ENCODE peak calls at places on chromosomes 1 and 21, in six cellular contexts. U is activated CD8-positive, alpha-beta T cell treated with anti-CD3 and anti-CD28 coated beads for 36 hours; V is fibroblast of the conjunctiva; S is KBM-7; B is EH; Z is NCI-H460. F is an unnamed sample.

GRCh38 chr1:91913018-91913417 is 27.1 kb upstream of the TGFBR3 start:
- DNase-seq in U (no peak), V (no peak), S (no peak), B (no peak), Z (no peak), F (no peak)

GRCh38 chr1:178275083-178275482 is 181.2 kb downstream of the RASAL2 start:
- DNase-seq in U (no peak), V (no peak), S (no peak), B (peak), Z (no peak), F (no peak)

GRCh38 chr1:56516539-56517252 is 62.7 kb downstream of the PLPP3 start:
- DNase-seq in U (no peak), V (peak), S (peak), B (peak), Z (no peak), F (no peak)

GRCh38 chr21:44700101-44701022 is 3.4 kb downstream of the KRTAP10-12 start:
- DNase-seq in U (no peak), V (no peak), S (no peak), B (no peak), Z (no peak), F (no peak)

GRCh38 chr1:218409946-218410510 is 64.9 kb downstream of the TGFB2 start:
- DNase-seq in U (no peak), V (no peak), S (no peak), B (peak), Z (no peak), F (no peak)

GRCh38 chr1:192805832-192806323 is 3.0 kb upstream of the RGS2 start:
- DNase-seq in U (peak), V (peak), S (peak), B (peak), Z (peak), F (no peak)

GRCh38 chr1:97739596-97740103 is 181.2 kb downstream of the DPYD start:
- DNase-seq in U (no peak), V (no peak), S (no peak), B (peak), Z (no peak), F (no peak)

GRCh38 chr1:112410704-112411103 is 14.7 kb downstream of the CTTNBP2NL start:
- DNase-seq in U (no peak), V (no peak), S (no peak), B (no peak), Z (no peak), F (no peak)

GRCh38 chr1:205993068-205993467 is 10.1 kb downstream of the RAB7B start:
- DNase-seq in U (no peak), V (no peak), S (no peak), B (no peak), Z (no peak), F (no peak)

GRCh38 chr1:10322821-10323220 is 76.0 kb upstream of the PGD start:
- DNase-seq in U (no peak), V (no peak), S (no peak), B (no peak), Z (no peak), F (no peak)

GRCh38 chr21:45880097-45881068 is 101.2 kb upstream of the COL6A1 start:
- DNase-seq in U (peak), V (peak), S (peak), B (peak), Z (peak), F (peak)

GRCh38 chr1:184879876-184880275 is 94.4 kb downstream of the NIBAN1 start:
- DNase-seq in U (no peak), V (no peak), S (no peak), B (no peak), Z (no peak), F (no peak)

GRCh38 chr1:54671985-54672608 is 30.5 kb downstream of the MROH7 start:
- DNase-seq in U (peak), V (peak), S (peak), B (peak), Z (peak), F (peak)